ENCODE peak calls at places on chromosomes 2 and 18, in seven cellular contexts. I is CD4-positive, CD25-positive, alpha-beta regulatory T cell; Z is GM23338; L is naive thymus-derived CD4-positive, alpha-beta T cell; D is IMR-90; X is endothelial cell of umbilical vein; Q is RWPE1. P is an unnamed sample.

GRCh38 chr2:189836644-189837043 is 52.4 kb downstream of the PMS1 start:
- DNase-seq in I (no peak), Z (no peak), L (no peak), D (peak), X (peak), Q (peak), P (no peak)

GRCh38 chr18:48090021-48090420 is 159.6 kb upstream of the SMAD2 start:
- DNase-seq in I (no peak), Z (no peak), L (no peak), D (no peak), X (no peak), Q (no peak), P (no peak)

GRCh38 chr2:235678712-235679111 is 184.9 kb downstream of the AGAP1 start:
- DNase-seq in I (no peak), Z (no peak), L (no peak), D (no peak), X (no peak), Q (no peak), P (no peak)

GRCh38 chr2:128424806-128425205 is 106.1 kb upstream of the HS6ST1 start:
- DNase-seq in I (no peak), Z (no peak), L (no peak), D (no peak), X (no peak), Q (no peak), P (no peak)

GRCh38 chr2:26901326-26902183 is 53.6 kb downstream of the DPYSL5 start:
- DNase-seq in I (no peak), Z (peak), L (no peak), D (no peak), X (no peak), Q (no peak), P (peak)

GRCh38 chr2:100246163-100247145 is 75.8 kb downstream of the LONRF2 start:
- DNase-seq in I (peak), Z (peak), L (no peak), D (no peak), X (peak), Q (peak), P (no peak)

GRCh38 chr2:149040451-149040850 is 2.0 kb downstream of the LYPD6B start:
- DNase-seq in I (peak), Z (peak), L (no peak), D (no peak), X (peak), Q (no peak), P (no peak)

GRCh38 chr18:22710628-22711380 is 222.3 kb upstream of the RBBP8 start:
- DNase-seq in I (no peak), Z (peak), L (no peak), D (peak), X (peak), Q (peak), P (no peak)

GRCh38 chr2:28613181-28613580 is 117.3 kb downstream of the PLB1 start:
- DNase-seq in I (peak), Z (no peak), L (no peak), D (no peak), X (peak), Q (no peak), P (no peak)

GRCh38 chr2:165621086-165621560 is 151.6 kb downstream of the CSRNP3 start:
- DNase-seq in I (no peak), Z (no peak), L (no peak), D (no peak), X (peak), Q (peak), P (no peak)

GRCh38 chr2:170717991-170718589 is 3.0 kb downstream of the SP5 start:
- DNase-seq in I (no peak), Z (peak), L (no peak), D (no peak), X (no peak), Q (no peak), P (no peak)

GRCh38 chr2:106849253-106849652 is 36.7 kb downstream of the ST6GAL2 start:
- DNase-seq in I (no peak), Z (no peak), L (no peak), D (no peak), X (no peak), Q (no peak), P (no peak)

GRCh38 chr2:215465246-215465645 is 29.4 kb upstream of the FN1 start:
- DNase-seq in I (no peak), Z (no peak), L (no peak), D (peak), X (peak), Q (no peak), P (no peak)

GRCh38 chr18:63970803-63971191 is 916 bp downstream of the SERPINB8 start:
- DNase-seq in I (no peak), Z (peak), L (no peak), D (peak), X (no peak), Q (peak), P (peak)

GRCh38 chr18:48623468-48624220 is 84.8 kb downstream of the CTIF start:
- DNase-seq in I (no peak), Z (no peak), L (no peak), D (peak), X (peak), Q (peak), P (no peak)

GRCh38 chr2:106602042-106602441 is 114.9 kb downstream of the CD8B2 start:
- DNase-seq in I (no peak), Z (no peak), L (no peak), D (no peak), X (no peak), Q (no peak), P (no peak)

GRCh38 chr2:60531638-60532216 is 21.7 kb downstream of the BCL11A start:
- DNase-seq in I (no peak), Z (peak), L (no peak), D (no peak), X (no peak), Q (no peak), P (no peak)

GRCh38 chr2:96262306-96262705 is 3.5 kb downstream of the TMEM127 start:
- DNase-seq in I (no peak), Z (no peak), L (no peak), D (no peak), X (no peak), Q (no peak), P (no peak)

GRCh38 chr2:237244976-237245646 is 159.4 kb downstream of the COPS8 start:
- DNase-seq in I (no peak), Z (no peak), L (no peak), D (peak), X (no peak), Q (no peak), P (no peak)

GRCh38 chr2:174846218-174846617 is 81.9 kb upstream of the CHRNA1 start:
- DNase-seq in I (no peak), Z (no peak), L (no peak), D (no peak), X (no peak), Q (no peak), P (no peak)

GRCh38 chr2:149166958-149167810 is 128.7 kb downstream of the LYPD6B start:
- DNase-seq in I (peak), Z (no peak), L (peak), D (no peak), X (no peak), Q (no peak), P (no peak)

GRCh38 chr2:3254438-3254941 is 123.1 kb downstream of the EIPR1 start:
- DNase-seq in I (no peak), Z (no peak), L (no peak), D (no peak), X (no peak), Q (no peak), P (no peak)

DNA sequence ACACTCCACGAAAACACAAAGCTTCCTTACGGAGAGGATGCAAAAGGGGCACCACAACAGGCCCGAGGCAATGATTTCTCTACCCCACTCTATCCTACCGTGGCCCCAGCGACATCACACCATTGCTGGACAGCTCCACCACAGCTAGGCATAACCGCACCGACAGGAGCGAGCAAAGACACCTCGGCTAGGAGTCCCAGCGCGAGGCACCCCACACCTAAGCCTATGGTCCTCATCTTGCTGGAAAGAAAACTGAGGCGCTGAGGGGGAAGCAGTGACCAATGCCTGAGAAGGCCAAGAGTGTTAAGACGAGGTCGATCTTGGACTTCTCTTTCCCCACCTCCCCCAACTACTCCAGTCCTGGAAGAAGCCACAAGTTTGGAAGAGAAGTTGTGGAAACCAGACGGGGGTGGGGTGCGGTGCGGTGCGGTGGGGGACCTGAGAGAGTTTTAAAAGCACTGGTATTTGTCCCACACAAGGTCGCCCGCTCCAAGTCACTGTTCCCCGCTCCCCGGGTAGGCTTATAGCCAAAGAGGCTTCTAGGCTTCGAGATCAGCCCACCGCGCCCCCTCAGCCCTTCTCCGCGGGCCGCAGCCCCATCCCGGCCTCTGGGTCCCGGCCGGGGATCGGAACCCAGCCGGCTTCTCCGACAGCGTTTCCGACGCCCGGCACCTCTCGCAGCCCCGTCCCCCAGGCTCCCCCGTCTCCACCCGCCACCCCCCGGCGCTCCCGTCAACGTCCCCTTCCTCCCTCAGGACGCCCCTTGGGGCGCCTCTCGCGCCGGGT is 766 bp downstream of the PDE6D start:
- DNase-seq in I (peak), Z (peak), L (no peak), D (peak), X (peak), Q (peak), P (no peak)
- H3K27ac ChIP-seq in I (peak), Z (no peak), L (peak), D (no peak), X (no peak), Q (peak), P (no peak)

GRCh38 chr18:45447364-45448265 is 167.7 kb upstream of the SLC14A2 start:
- DNase-seq in I (no peak), Z (no peak), L (no peak), D (no peak), X (no peak), Q (no peak), P (no peak)

GRCh38 chr18:45448871-45449270 is 166.4 kb upstream of the SLC14A2 start:
- DNase-seq in I (no peak), Z (no peak), L (no peak), D (no peak), X (no peak), Q (no peak), P (no peak)

DNA sequence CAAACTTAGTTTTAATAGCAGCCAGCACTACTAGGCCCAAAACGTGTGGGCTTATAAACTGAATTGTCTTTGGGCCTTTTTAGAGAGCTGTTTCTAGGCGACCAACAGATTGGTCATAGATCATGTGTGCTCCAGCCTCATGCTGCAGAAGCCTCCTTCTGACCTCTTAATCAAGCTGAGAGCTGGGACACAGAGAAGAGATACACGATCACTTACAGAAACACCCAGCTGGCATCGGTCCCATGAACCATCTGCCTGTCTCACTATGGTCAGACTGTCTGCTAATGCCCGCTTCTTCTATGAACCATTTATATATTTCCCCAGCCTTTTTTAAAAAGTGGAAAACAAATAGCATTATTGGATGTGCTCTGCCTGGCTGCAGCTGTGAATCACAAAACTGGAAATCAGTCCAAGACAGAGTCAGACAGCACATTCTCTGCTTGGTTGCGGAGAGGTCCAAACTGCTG is 165.5 kb upstream of the SLC14A2 start:
- DNase-seq in I (no peak), Z (no peak), L (no peak), D (no peak), X (no peak), Q (no peak), P (no peak)
- H3K27ac ChIP-seq in I (no peak), Z (no peak), L (no peak), D (no peak), X (no peak), Q (no peak), P (no peak)

GRCh38 chr2:207819021-207819687 is 49.4 kb upstream of the FZD5 start:
- DNase-seq in I (no peak), Z (no peak), L (no peak), D (no peak), X (no peak), Q (no peak), P (no peak)

GRCh38 chr2:207815254-207815653 is 45.5 kb upstream of the FZD5 start:
- DNase-seq in I (no peak), Z (no peak), L (no peak), D (no peak), X (no peak), Q (no peak), P (no peak)

GRCh38 chr2:207813221-207813916 is 43.7 kb upstream of the FZD5 start:
- DNase-seq in I (no peak), Z (peak), L (no peak), D (no peak), X (no peak), Q (no peak), P (peak)

GRCh38 chr2:207813942-207814341 is 44.2 kb upstream of the FZD5 start:
- DNase-seq in I (no peak), Z (peak), L (no peak), D (no peak), X (no peak), Q (no peak), P (no peak)

DNA sequence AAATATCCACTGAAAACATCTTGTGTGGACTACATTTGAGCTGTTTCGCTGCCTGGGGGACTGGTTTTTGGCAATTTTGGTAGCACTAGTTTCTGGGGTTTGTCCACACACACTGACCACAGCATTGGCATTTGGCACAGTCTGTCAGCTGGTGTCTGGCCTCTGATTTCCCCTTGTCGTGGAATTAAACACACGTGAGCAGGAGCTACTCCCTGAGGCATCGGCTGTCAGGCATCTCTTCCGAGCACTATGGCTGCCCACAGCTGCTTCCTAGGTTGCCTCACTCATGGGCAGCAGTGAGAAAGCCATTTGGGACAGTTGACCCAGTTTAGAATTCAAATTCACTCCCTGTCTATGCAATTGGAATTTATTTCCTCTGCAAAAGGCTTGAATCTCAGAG is 46.8 kb upstream of the FZD5 start:
- DNase-seq in I (no peak), Z (no peak), L (no peak), D (no peak), X (no peak), Q (no peak), P (no peak)
- H3K27ac ChIP-seq in I (no peak), Z (no peak), L (no peak), D (no peak), X (no peak), Q (no peak), P (no peak)

GRCh38 chr2:158459161-158460003 is 2.6 kb downstream of the PKP4 start:
- DNase-seq in I (no peak), Z (no peak), L (no peak), D (no peak), X (peak), Q (no peak), P (no peak)
- H3K27ac ChIP-seq in I (no peak), Z (no peak), L (no peak), D (no peak), X (no peak), Q (no peak), P (peak)

GRCh38 chr2:7881456-7881855 is 800.4 kb upstream of the ID2 start:
- DNase-seq in I (no peak), Z (no peak), L (no peak), D (no peak), X (no peak), Q (no peak), P (no peak)
- H3K27ac ChIP-seq in I (no peak), Z (peak), L (no peak), D (no peak), X (no peak), Q (no peak), P (no peak)

GRCh38 chr2:164439885-164440284 is 181.4 kb downstream of the GRB14 start:
- DNase-seq in I (no peak), Z (no peak), L (no peak), D (no peak), X (no peak), Q (no peak), P (no peak)
- H3K27ac ChIP-seq in I (no peak), Z (no peak), L (no peak), D (no peak), X (no peak), Q (no peak), P (no peak)

GRCh38 chr2:95061119-95061512 is 35.6 kb downstream of the MAL start:
- DNase-seq in I (no peak), Z (no peak), L (no peak), D (no peak), X (no peak), Q (no peak), P (no peak)

GRCh38 chr2:95061601-95062183 is 36.2 kb downstream of the MAL start:
- DNase-seq in I (peak), Z (no peak), L (no peak), D (no peak), X (no peak), Q (no peak), P (no peak)

GRCh38 chr2:95059656-95060370 is 34.3 kb downstream of the MAL start:
- DNase-seq in I (no peak), Z (no peak), L (no peak), D (no peak), X (no peak), Q (no peak), P (no peak)

GRCh38 chr2:95058989-95059601 is 33.6 kb downstream of the MAL start:
- DNase-seq in I (no peak), Z (no peak), L (no peak), D (no peak), X (no peak), Q (no peak), P (no peak)

GRCh38 chr2:95060446-95061118 is 35.1 kb downstream of the MAL start:
- DNase-seq in I (no peak), Z (no peak), L (no peak), D (no peak), X (no peak), Q (no peak), P (peak)
- H3K27ac ChIP-seq in I (no peak), Z (no peak), L (no peak), D (no peak), X (no peak), Q (no peak), P (peak)

DNA sequence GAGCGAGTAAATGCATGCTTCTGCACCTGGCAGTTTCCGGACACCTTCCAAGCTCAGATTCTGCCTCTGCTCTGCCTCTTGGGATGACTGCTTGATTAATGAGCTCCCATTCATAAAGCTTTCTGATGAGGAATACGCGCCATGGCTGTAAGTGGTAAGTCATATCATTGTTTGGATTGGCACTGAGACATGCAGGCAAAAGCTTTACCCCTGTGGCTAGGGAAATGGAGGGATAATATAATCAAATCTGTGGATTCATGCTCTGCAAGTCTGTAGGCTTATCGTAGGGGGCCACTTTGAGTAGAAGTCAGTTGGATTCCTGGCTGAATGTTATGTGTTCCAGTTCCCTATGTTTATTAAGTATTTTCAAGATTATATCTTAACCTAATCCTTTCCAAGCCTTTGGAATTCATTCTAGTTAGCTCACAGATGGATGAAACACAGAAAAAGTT is 2176.4 kb upstream of the CELF4 start:
- DNase-seq in I (no peak), Z (no peak), L (no peak), D (peak), X (peak), Q (no peak), P (no peak)
- H3K27ac ChIP-seq in I (no peak), Z (no peak), L (no peak), D (no peak), X (no peak), Q (no peak), P (no peak)